ENCODE peak calls at places on chromosome 9, in six cellular contexts. T is HCT116, B is breast epithelium, R is uterus, P is WERI-Rb-1, D is tibial nerve. Q is an unnamed sample.
A peak's percentile ranks its signal among the peaks of the same experiment; 100 is the strongest.

GRCh38 chr9:79567671-79568098 is 4.1 kb upstream of the TLE4 start:
- DNase-seq in T (no peak), P (no peak), D (no peak), R (no peak), B (no peak), Q (no peak)

GRCh38 chr9:125912261-125912660 is 165.1 kb downstream of the PBX3 start:
- DNase-seq in R (no peak), D (no peak), T (no peak), P (no peak), B (no peak), Q (no peak)

GRCh38 chr9:90444609-90445008 is 198.0 kb downstream of the DIRAS2 start:
- DNase-seq in D (no peak), R (no peak), B (no peak), T (no peak), P (peak; percentile 70), Q (no peak)

GRCh38 chr9:136494012-136494411 is 11.2 kb upstream of the SEC16A start:
- DNase-seq in T (no peak), D (no peak), P (no peak), R (no peak), B (no peak), Q (no peak)

GRCh38 chr9:95003694-95004451 is 277.4 kb downstream of the AOPEP start:
- DNase-seq in R (peak; percentile 58), P (peak; percentile 76), B (no peak), T (no peak), D (peak; percentile 39), Q (peak; percentile 66)

GRCh38 chr9:84860423-84861115 is 191.0 kb downstream of the NTRK2 start:
- DNase-seq in R (no peak), T (no peak), B (no peak), P (no peak), D (no peak), Q (no peak)

GRCh38 chr9:116008278-116008677 is 145.3 kb upstream of the PAPPA start:
- DNase-seq in P (no peak), R (no peak), T (peak; percentile 70), D (no peak), B (no peak), Q (no peak)

GRCh38 chr9:94085062-94085639 is 887 bp downstream of the PTPDC1 start:
- DNase-seq in D (no peak), T (peak; percentile 82), P (no peak), B (no peak), R (no peak), Q (no peak)

GRCh38 chr9:79985276-79985675 is 413.5 kb downstream of the TLE4 start:
- DNase-seq in D (no peak), T (no peak), P (no peak), B (no peak), R (no peak), Q (no peak)

GRCh38 chr9:114281421-114282103 is 41.3 kb upstream of the ORM1 start:
- DNase-seq in P (peak; percentile 4), D (no peak), B (no peak), T (no peak), R (peak; percentile 45), Q (no peak)

DNA sequence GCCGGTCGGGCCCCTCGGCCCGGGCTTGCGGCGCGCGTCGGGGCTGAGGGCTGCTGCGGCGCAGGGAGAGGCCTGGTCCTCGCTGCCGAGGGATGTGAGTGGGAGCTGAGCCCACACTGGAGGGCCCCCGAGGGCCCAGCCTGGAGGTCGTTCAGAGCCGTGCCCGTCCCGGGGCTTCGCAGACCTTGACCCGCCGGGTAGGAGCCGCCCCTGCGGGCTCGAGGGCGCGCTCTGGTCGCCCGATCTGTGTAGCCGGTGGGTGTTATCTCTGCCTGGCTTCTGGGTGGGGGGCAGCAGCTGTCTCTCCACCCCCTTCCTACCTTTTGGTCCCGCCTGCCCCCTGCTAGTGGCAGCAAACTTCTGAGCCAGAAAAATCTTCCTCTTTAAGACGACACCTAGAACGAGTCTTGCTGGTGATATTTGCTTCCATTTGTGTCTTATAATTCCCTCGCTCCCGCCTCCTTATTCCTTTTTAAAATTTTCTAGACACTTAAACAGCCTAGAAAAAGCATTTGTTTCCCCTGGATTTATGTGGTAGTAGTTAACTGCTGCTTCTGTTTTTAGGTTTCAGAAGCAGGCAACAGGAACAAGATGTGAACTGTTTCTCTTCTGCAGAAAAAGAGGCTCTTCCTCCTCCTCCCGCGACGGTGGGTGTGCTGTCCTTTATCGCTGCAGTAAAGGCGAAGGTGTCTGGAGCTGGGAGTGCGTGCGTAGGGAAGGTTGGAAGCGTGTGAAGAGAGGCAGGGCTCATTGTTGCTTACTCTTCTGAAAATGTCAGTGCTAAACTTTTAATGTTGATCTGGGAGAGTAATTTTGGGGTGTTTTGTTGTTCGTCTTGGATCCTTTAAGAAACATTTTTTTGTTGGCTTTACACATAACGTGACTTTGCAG is 549 bp downstream of the JAK2 start:
- DNase-seq in P (peak; percentile 64), D (no peak), B (no peak), R (peak; percentile 34), T (peak; percentile 4), Q (peak; percentile 48)
- TF ChIP-seq CTCF in P (no peak), D (no peak), B (no peak), R (no peak), T (no peak), Q (no peak)

GRCh38 chr9:61666310-61666709 is 476.5 kb downstream of the SPATA31A7 start:
- DNase-seq in P (no peak), D (no peak), B (no peak), R (peak; percentile 1), T (no peak), Q (no peak)
- H3K9me3 ChIP-seq in P (no peaks in the 10 kb centered on the region), D (no peaks in the 10 kb centered on the region), B (peaks cover 18% of the 10 kb centered on the region), R (no peaks in the 10 kb centered on the region), T (no peaks in the 10 kb centered on the region), Q (no peaks in the 10 kb centered on the region)

GRCh38 chr9:122159026-122159924 is at the start of the genes MORN5 and NDUFA8:
- DNase-seq in B (peak; percentile 95), D (peak; percentile 92), T (peak; percentile 94), R (peak; percentile 98), P (peak; percentile 98), Q (peak; percentile 98)
- TF ChIP-seq CTCF in B (peak; percentile 18), D (peak; percentile 68), T (no peak), R (peak; percentile 60), P (no peak), Q (peak; percentile 45)

DNA sequence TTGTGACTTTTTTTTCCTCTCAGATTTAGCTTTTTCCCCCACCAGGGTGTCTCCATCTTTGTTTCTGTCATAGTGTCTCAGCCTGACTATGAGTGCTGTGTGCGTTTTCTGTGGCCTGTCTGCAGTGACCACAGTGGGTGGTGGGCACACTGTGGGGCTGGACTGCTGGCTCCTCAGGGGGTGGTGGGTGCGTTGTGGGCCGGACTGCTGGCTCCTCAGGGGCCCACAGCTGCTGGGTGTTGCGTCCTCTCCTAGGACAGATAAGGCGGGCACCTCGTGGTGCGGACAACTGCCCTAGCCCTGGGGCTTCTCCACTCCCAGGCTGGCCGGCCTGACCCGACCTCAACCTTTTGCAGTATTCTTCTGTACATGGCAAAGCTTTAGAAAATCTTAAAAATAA is 100.4 kb downstream of the EHMT1 start:
- DNase-seq in R (no peak), T (no peak), D (no peak), P (no peak), B (no peak), Q (no peak)
- H3K9me3 ChIP-seq in R (no peaks in the 10 kb centered on the region), T (no peaks in the 10 kb centered on the region), D (no peaks in the 10 kb centered on the region), P (no peaks in the 10 kb centered on the region), B (peaks cover 4% of the 10 kb centered on the region), Q (no peaks in the 10 kb centered on the region)

GRCh38 chr9:17824191-17824926 is 245.5 kb downstream of the SH3GL2 start:
- DNase-seq in R (no peak), D (no peak), B (no peak), P (no peak), T (no peak), Q (no peak)
- TF ChIP-seq CTCF in R (no peak), D (no peak), B (no peak), P (no peak), T (no peak), Q (no peak)

GRCh38 chr9:92850898-92851297 is 26.9 kb downstream of the ZNF484 start:
- DNase-seq in R (no peak), B (no peak), T (no peak), D (no peak), P (no peak), Q (no peak)

DNA sequence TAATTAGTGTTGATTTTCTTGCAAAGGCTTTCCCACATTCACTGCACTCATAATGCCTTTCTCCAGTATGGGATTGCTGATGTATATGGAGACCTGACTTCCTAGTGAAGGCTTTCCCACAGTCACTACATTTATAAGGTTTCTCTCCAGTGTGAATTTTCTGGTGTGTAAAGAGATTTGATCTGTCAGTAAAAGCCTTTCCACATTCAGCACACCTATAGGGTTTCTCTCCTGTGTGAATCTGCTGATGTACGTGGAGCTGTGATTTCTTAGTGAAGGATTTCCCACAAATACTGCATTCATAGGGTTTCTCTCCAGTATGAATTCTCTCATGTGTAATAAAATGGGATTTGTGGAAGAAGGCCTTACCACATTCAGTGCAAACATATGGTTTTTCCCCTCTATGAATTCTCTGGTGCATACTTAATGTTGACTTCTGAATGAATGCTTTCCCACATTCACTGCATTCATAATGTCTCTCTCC is 31.1 kb downstream of the ZNF484 start:
- DNase-seq in R (no peak), B (no peak), T (no peak), P (no peak), D (no peak), Q (no peak)
- H3K9me3 ChIP-seq in R (no peaks in the 10 kb centered on the region), B (peaks cover 51% of the 10 kb centered on the region), T (peaks cover 27% of the 10 kb centered on the region), P (peaks cover 27% of the 10 kb centered on the region), D (no peaks in the 10 kb centered on the region), Q (no peaks in the 10 kb centered on the region)

GRCh38 chr9:128635266-128636023 is 21.2 kb downstream of the DYNC2I2 start:
- DNase-seq in B (peak; percentile 89), P (peak; percentile 80), R (peak; percentile 87), D (peak; percentile 54), T (peak; percentile 94), Q (peak; percentile 96)

GRCh38 chr9:128637656-128638055 is 19.0 kb downstream of the DYNC2I2 start:
- DNase-seq in D (no peak), P (no peak), B (no peak), R (no peak), T (no peak), Q (no peak)

GRCh38 chr9:128636556-128637530 is 19.8 kb downstream of the DYNC2I2 start:
- DNase-seq in B (peak; percentile 43), R (no peak), T (no peak), P (no peak), D (no peak), Q (peak; percentile 23)

GRCh38 chr9:128634651-128635262 is 21.9 kb downstream of the DYNC2I2 start:
- DNase-seq in T (no peak), B (no peak), R (no peak), P (no peak), D (no peak), Q (no peak)

DNA sequence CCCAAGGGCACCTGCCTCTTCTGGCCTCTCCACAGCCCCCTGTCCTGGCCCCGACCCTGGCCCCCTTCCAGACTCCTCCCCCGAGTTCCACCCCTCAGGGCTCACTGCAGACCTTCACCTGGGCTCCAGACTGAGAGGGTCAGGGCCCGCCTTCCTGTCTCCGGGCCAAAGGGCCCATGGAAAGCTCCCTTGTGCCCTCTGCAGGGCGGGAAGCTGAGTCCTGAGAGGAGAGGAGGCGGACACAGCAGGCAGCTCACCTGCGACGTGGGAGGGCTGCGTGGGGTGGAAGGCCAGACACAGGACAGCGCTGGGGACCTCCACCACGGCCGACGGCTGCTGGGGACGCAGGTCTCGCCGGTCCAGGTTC is 20.6 kb downstream of the DYNC2I2 start:
- DNase-seq in D (no peak), T (no peak), R (peak; percentile 50), B (peak; percentile 67), P (peak; percentile 49), Q (peak; percentile 92)
- TF ChIP-seq CTCF in D (peak; percentile 21), T (peak; percentile 55), R (no peak), B (no peak), P (peak; percentile 16), Q (peak; percentile 69)

DNA sequence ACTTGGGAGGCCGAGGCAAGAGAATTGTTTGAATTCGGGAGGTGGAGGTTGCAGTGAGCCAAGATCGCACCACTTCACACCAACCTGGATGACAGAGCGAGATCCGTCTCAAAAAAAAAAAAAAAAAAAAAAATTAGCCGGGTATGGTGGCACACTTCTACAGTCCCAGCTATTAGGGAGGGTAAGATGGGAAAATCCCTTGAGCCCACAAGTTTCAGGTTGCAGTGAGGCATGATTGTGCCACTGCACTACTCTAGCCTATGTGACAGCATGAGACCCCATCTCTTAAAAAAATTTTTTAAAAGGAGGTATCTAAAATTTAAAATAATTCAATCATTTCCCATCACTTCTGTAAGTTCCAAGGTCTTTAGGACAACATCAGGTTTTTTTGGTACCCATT is 26.0 kb downstream of the PSIP1 start:
- DNase-seq in T (no peak), P (no peak), D (no peak), B (no peak), R (no peak), Q (no peak)
- H3K9me3 ChIP-seq in T (no peaks in the 10 kb centered on the region), P (no peaks in the 10 kb centered on the region), D (no peaks in the 10 kb centered on the region), B (no peaks in the 10 kb centered on the region), R (no peaks in the 10 kb centered on the region), Q (no peaks in the 10 kb centered on the region)

Q was measured in body of pancreas.